ENCODE peak calls at places on chromosome 17, in eight cellular contexts. P is suprapubic skin; E is lower leg skin; B is heart left ventricle; O is NCI-H187; H is lung; T is activated effector memory CD4-positive, alpha-beta T cell treated with anti-CD3 and anti-CD28 coated beads, Interleukin-2, amount 50 U/mL, for 16 hours; S is activated T-cell treated with anti-CD3 and anti-CD28 coated beads, Interleukin-2, amount 50 U/mL, for 48 hours. U is an unnamed sample.

GRCh38 chr17:42698736-42699414 is 16.5 kb downstream of the CNTNAP1 start:
- DNase-seq in S (no peak), P (no peak), B (peak; percentile 72), O (no peak), T (no peak), E (no peak), H (no peak), U (no peak)

GRCh38 chr17:78607061-78607460 is 29.9 kb upstream of the DNAH17 start:
- DNase-seq in P (no peak), O (no peak), S (no peak), E (no peak), B (no peak), T (no peak), H (no peak), U (no peak)

GRCh38 chr17:43702636-43703035 is 40.9 kb upstream of the MEOX1 start:
- DNase-seq in S (peak; percentile 53), E (no peak), T (no peak), P (no peak), H (no peak), O (no peak), B (no peak), U (no peak)

GRCh38 chr17:32265192-32265895 is at the start of gene RHBDL3:
- DNase-seq in O (no peak), S (no peak), B (no peak), H (no peak), E (no peak), P (no peak), T (peak; percentile 72), U (no peak)

GRCh38 chr17:56995776-56996175 is 17.8 kb downstream of the SCPEP1 start:
- DNase-seq in E (no peak), H (no peak), O (no peak), P (no peak), S (no peak), T (no peak), B (no peak), U (no peak)

GRCh38 chr17:57455063-57455914 is 199.0 kb downstream of the MSI2 start:
- DNase-seq in E (no peak), H (no peak), P (no peak), B (no peak), O (no peak), S (peak; percentile 62), T (no peak), U (no peak)

GRCh38 chr17:56777859-56778258 is 55.9 kb downstream of the C17orf67 start:
- DNase-seq in T (no peak), P (no peak), E (no peak), O (no peak), S (no peak), H (no peak), B (no peak), U (no peak)

GRCh38 chr17:50094243-50094752 is 853 bp upstream of the PDK2 start:
- DNase-seq in B (peak; percentile 91), E (peak; percentile 91), O (peak; percentile 76), P (peak; percentile 96), T (peak; percentile 97), H (peak; percentile 92), S (peak; percentile 96), U (peak; percentile 82)

GRCh38 chr17:79033741-79034501 is 10.0 kb downstream of the C1QTNF1 start:
- DNase-seq in T (no peak), B (peak; percentile 69), P (no peak), S (no peak), H (no peak), O (no peak), E (no peak), U (no peak)

GRCh38 chr17:11848330-11848729 is 148.9 kb downstream of the ZNF18 start:
- DNase-seq in T (no peak), E (no peak), B (no peak), H (no peak), O (no peak), P (no peak), S (no peak), U (no peak)

GRCh38 chr17:61285483-61286320 is 113.9 kb upstream of the TBX2 start:
- DNase-seq in S (peak; percentile 56), E (no peak), O (no peak), B (peak; percentile 45), P (no peak), H (no peak), T (no peak), U (no peak)

GRCh38 chr17:7403043-7403901 is 625 bp downstream of the TMEM256 start:
- DNase-seq in T (peak; percentile 68), S (peak; percentile 52), O (no peak), B (peak; percentile 76), H (peak; percentile 54), E (peak; percentile 51), P (peak; percentile 87), U (no peak)

GRCh38 chr17:75325827-75326586 is 36.8 kb upstream of the SLC25A19 start:
- DNase-seq in T (no peak), O (no peak), B (no peak), S (no peak), E (no peak), P (no peak), H (no peak), U (no peak)

GRCh38 chr17:30565073-30565935 is 88.1 kb downstream of the GOSR1 start:
- DNase-seq in E (no peak), H (no peak), S (no peak), P (no peak), T (no peak), B (no peak), O (no peak), U (no peak)

GRCh38 chr17:77772899-77773358 is 185.6 kb upstream of the TNRC6C start:
- DNase-seq in E (no peak), O (no peak), S (no peak), B (no peak), H (no peak), T (no peak), P (no peak), U (no peak)

GRCh38 chr17:50556803-50557202 is 3.7 kb upstream of the CACNA1G start:
- DNase-seq in S (no peak), H (no peak), E (no peak), T (no peak), B (peak; percentile 64), P (no peak), O (no peak), U (no peak)

GRCh38 chr17:53571342-53571741 is 251.4 kb upstream of the KIF2B start:
- DNase-seq in H (no peak), B (no peak), E (no peak), P (no peak), T (no peak), O (no peak), S (no peak), U (no peak)

GRCh38 chr17:73267648-73268537 is 6.2 kb upstream of the CPSF4L start:
- DNase-seq in S (no peak), H (no peak), O (no peak), E (no peak), P (no peak), T (no peak), B (no peak), U (no peak)

GRCh38 chr17:19244796-19245195 is 7.6 kb downstream of the EPN2 start:
- DNase-seq in S (no peak), T (peak; percentile 28), H (no peak), O (no peak), B (peak; percentile 16), P (no peak), E (no peak), U (no peak)

GRCh38 chr17:6257339-6257738 is 177.6 kb downstream of the AIPL1 start:
- DNase-seq in E (no peak), P (no peak), H (no peak), T (no peak), B (no peak), S (no peak), O (no peak), U (no peak)

U was measured in activated naive CD8-positive, alpha-beta T cell treated with anti-CD3 and anti-CD28 coated beads, Interleukin-2, amount 50 U/mL, for 16 hours.